ENCODE peak calls at places on chromosomes 3 and 15, in four cellular contexts. D is IMR-90, T is endothelial cell of umbilical vein, B is K562. J is an unnamed sample.

GRCh38 chr3:187986514-187986934 is 167.4 kb upstream of the LPP start:
- DNase-seq in D (peak; percentile 96), T (peak; percentile 84), B (no peak), J (peak; percentile 79)

GRCh38 chr15:96086164-96086563 is 244.3 kb upstream of the NR2F2 start:
- DNase-seq in D (no peak), T (peak; percentile 33), B (no peak), J (no peak)

GRCh38 chr3:58180940-58181587 is 29.7 kb downstream of the DNASE1L3 start:
- DNase-seq in D (no peak), T (no peak), B (no peak), J (no peak)

GRCh38 chr15:52309154-52309548 is 13.5 kb upstream of the MYO5C start:
- DNase-seq in D (no peak), T (no peak), B (no peak), J (no peak)

GRCh38 chr15:71052356-71052755 is 62.9 kb upstream of the THSD4 start:
- DNase-seq in D (peak; percentile 90), T (no peak), B (no peak), J (peak; percentile 91)

GRCh38 chr3:30607032-30607833 is 832 bp downstream of the TGFBR2 start:
- DNase-seq in D (no peak), T (peak; percentile 80), B (no peak), J (no peak)

GRCh38 chr3:196198081-196198675 is 13.0 kb downstream of the ZDHHC19 start:
- DNase-seq in D (no peak), T (no peak), B (no peak), J (no peak)

GRCh38 chr3:115862824-115863223 is 239.5 kb downstream of the GAP43 start:
- DNase-seq in D (no peak), T (no peak), B (no peak), J (no peak)

GRCh38 chr3:37765591-37766219 is 96.0 kb upstream of the CTDSPL start:
- DNase-seq in D (no peak), T (no peak), B (peak; percentile 37), J (no peak)

GRCh38 chr3:194284351-194284750 is 66.8 kb downstream of the CPN2 start:
- DNase-seq in D (no peak), T (no peak), B (no peak), J (no peak)

GRCh38 chr15:53122818-53123217 is 332.7 kb upstream of the ONECUT1 start:
- DNase-seq in D (no peak), T (no peak), B (no peak), J (no peak)

GRCh38 chr3:47685037-47685436 is 96.7 kb downstream of the SMARCC1 start:
- DNase-seq in D (peak; percentile 50), T (peak; percentile 24), B (no peak), J (no peak)

DNA sequence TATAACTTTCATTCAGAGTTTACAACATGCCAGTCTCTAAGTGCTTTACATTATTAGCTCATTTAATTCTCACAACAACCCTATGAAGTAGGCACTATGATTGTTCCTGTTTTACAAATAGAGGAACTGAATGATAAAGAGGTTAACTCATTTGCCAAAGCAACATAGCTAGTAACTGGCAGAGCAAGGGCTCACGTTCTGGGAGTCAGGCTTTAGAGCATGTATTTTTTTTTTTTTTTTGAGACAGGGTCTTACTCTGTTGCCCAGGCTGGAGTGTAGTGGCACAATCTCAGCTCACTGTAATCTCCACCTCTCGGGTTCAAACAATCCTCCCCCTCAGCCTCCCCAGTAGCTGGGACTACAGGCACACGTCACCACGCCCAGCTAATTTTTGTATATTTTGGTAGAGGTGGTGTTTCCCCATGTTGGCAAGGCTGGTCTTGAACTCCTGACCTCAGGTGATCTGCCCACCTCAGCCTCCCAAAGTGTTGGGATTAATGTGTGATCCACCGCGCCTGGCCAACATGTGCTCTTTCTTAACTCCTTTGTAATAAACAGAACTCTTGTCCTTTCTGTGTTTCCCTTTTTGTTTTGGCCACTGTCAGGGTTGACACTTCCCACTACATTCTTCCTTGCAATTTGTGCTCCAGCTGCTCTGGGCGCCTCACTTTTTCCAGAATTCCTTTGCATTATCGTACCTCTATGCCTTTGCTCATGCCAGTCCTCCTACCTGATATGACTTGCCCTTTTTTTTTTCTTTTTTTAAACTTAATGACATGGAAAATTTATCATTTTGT is 39.0 kb upstream of the SMAD3 start:
- DNase-seq in D (no peak), T (no peak), B (no peak), J (no peak)
- H3K9ac ChIP-seq in D (no peak overlapping the region), T (peak overlapping the region; percentile 38), B (peak overlapping the region; percentile 53), J (no peak overlapping the region)

GRCh38 chr15:63524316-63525015 is 20.1 kb downstream of the USP3 start:
- DNase-seq in D (no peak), T (no peak), B (no peak), J (no peak)

GRCh38 chr15:63519548-63520178 is 15.3 kb downstream of the USP3 start:
- DNase-seq in D (no peak), T (no peak), B (no peak), J (no peak)

GRCh38 chr15:63523306-63523990 is 19.1 kb downstream of the USP3 start:
- DNase-seq in D (peak; percentile 50), T (peak; percentile 62), B (no peak), J (no peak)

GRCh38 chr15:63521405-63522142 is 17.2 kb downstream of the USP3 start:
- DNase-seq in D (peak; percentile 73), T (no peak), B (no peak), J (no peak)

DNA sequence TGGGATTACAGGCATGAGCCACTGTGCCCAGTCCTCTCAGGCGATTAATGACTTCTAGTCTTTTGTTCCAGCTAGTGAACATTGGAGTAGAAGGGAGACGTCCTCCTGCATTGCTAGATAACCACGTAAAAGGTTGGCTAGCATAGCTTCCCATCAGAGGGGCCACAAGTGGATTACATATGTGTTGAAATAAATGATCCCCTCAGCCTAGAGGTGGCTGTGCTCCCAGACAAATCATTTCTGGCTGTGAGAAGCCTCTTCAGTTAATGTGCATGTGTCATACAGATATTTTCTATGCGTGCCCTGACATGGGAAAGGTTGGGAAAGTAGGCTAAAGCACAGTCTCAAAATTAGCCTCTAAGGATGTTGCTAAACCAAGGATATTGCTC is 17.7 kb downstream of the USP3 start:
- DNase-seq in D (no peak), T (no peak), B (no peak), J (no peak)
- H3K4me1 ChIP-seq in D (peaks cover 22% of the 10 kb centered on the region), T (peaks cover 18% of the 10 kb centered on the region), B (peaks cover 16% of the 10 kb centered on the region), J (peaks cover 58% of the 10 kb centered on the region)

GRCh38 chr3:171239757-171240503 is 213.4 kb upstream of the SLC2A2 start:
- DNase-seq in D (no peak), T (no peak), B (no peak), J (no peak)
- H3K9me1 ChIP-seq in D (no peaks in the 10 kb centered on the region), T (no peaks in the 10 kb centered on the region), B (no peaks in the 10 kb centered on the region), J (no peaks in the 10 kb centered on the region)

DNA sequence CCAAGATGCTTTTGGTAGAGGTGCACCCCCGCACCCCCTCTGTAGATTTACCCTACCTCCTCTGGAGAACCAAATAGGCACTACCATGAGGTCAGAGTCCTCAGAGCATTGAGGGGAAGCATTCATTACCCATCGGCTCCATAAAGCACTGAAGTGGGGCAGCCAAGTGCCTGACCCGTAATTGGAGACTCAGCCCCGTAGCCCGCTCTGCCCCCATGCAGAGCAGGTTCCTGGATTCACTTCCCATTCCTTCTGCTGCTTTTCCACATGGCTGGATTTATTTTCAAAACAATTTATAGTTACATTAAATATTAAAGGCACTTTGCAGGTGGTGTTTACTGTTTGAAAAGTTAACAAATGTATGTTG is 373.7 kb upstream of the PROK2 start:
- DNase-seq in D (no peak), T (no peak), B (no peak), J (no peak)
- H3K9ac ChIP-seq in D (no peak overlapping the region), T (no peak overlapping the region), B (no peak overlapping the region), J (no peak overlapping the region)

DNA sequence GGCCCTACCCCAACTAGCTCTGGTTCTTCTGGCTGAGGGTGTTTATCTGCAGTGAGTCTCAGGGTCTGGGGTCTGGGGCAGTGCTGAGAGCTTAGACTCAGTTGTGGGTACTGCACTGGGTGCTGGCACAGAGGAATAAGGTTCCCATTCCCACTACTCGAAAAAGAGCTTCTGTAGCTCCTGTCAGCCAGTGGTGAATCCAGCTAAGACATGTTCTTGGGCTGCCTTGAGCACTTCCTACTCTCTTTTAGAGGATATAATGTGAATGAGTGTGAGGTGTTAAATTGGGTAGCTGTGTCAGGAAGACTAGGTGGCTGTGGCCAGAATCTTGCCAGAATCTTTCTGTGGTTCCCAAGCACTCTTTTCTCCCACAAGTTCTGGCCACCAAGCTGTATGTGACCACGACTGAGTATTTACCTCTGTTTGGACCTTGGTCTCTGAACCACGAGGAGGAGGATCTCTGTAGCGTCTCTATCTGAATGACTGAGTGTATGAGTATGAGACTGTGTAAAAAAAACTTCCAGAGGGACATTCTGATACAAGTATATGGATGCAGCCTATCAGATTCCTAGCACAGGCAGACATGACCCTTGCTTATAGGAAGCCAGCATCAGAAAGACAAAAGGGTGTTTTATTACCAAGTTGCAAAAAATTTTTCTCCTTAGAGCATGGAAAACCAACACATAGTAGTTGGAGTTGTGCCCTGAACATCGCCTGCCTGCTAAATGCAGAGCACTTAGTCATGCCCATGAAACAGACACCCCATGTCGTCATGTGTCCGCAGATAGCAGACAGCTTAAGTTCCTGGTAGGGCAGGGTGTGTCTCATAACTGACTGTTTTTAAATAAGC is 30.6 kb downstream of the DAG1 start:
- DNase-seq in D (peak; percentile 99), T (peak; percentile 79), B (peak; percentile 27), J (peak; percentile 71)
- H3K4me1 ChIP-seq in D (peaks cover 14% of the 10 kb centered on the region), T (peaks cover 8% of the 10 kb centered on the region), B (peaks cover 9% of the 10 kb centered on the region), J (peaks cover 24% of the 10 kb centered on the region)

DNA sequence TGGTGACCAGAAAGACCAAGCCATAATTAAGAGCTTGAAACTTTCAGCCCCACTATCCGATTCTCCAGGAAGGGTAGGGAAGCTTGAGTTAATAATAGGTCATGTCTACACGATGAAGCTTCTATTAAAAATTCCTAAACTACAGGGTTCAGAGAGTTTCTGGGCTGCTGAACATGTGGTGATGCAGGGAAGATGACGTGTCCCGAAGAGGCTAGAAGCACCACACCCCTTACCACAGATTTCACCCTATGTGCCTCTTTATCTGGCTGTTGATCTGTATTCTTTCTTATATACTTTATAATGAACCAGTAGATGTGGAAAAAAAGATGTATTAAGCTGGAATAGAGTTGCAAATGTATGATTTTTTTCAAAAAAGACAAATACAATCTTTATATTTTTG is 473.4 kb downstream of the NLGN1 start:
- DNase-seq in D (no peak), T (no peak), B (no peak), J (no peak)
- H3K9me1 ChIP-seq in D (no peaks in the 10 kb centered on the region), T (no peaks in the 10 kb centered on the region), B (no peaks in the 10 kb centered on the region), J (no peaks in the 10 kb centered on the region)

DNA sequence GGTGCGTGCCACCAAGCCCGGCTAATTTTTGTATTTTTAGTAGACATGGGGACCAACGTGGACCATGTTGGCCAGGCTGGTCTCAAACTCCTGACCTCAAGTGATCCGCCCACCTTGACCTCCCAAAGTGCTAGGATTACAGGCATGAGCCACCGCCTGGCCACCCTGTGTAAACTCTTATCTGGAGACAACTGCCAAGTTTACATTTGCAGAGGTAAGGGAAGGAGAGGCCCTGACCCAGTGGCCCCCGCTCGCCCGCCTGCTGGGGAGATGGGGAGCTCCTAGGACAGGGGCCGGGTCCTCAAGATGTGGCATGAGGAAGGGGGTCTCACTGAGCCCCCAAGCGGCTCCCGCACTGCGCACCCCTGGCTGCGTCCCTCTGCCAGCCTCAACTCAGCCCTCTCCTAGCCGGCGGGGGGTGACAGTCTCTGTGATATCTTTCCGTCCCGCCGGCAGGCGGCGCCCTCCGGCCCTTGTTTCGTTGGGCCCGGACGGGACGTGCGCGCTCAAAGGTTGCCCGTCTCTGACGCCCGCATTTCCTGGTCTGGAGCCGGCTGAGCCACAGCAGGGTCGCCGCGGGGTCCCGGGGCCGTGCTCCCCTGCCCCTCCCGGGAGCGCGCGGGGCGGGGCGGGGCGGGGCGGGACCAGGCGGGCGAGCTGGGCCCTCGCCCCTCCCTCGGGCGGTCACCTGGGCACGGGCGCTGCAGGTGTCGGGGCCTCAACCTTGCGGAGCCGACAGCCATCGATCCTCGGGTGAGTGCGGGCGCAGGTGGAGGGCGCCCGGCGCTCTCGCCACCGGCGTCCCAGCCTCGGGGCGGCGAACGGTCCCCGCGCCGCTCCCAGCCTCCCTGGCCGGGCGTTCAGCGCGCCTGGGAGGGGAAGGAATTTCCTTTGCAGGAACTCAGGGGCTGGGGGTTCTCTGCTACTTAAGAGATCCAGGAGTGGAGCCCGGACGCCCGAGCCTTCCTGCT is at the start of gene GPR160:
- DNase-seq in D (peak; percentile 15), T (peak; percentile 26), B (peak; percentile 79), J (no peak)
- H3K9ac ChIP-seq in D (no peak within 1 kb of the TSS), T (no peak within 1 kb of the TSS), B (peak within 1 kb of the TSS; percentile 45), J (no peak within 1 kb of the TSS)

J was measured in keratinocyte.